ENCODE peak calls at places on chromosomes 4 and X, in six cellular contexts. G is lung, X is Panc1, L is pancreas, J is right atrium auricular region, M is left ventricle myocardium inferior. H is an unnamed sample.
A peak's percentile ranks its signal among the peaks of the same experiment; 100 is the strongest.

GRCh38 chr4:25767877-25768475 is 94.8 kb downstream of the SEL1L3 start:
- DNase-seq in G (peak; percentile 62), X (peak; percentile 54), L (no peak), J (peak; percentile 65), M (peak; percentile 36), H (no peak)

GRCh38 chrX:40120838-40121580 is 23.3 kb upstream of the BCOR start:
- DNase-seq in G (no peak), X (no peak), L (no peak), J (no peak), M (no peak), H (no peak)

GRCh38 chr4:156242390-156242789 is 288.7 kb upstream of the CTSO start:
- DNase-seq in G (no peak), X (no peak), L (no peak), J (no peak), M (no peak), H (no peak)

GRCh38 chrX:47483310-47484268 is 567 bp upstream of the ZNF41 start:
- DNase-seq in G (no peak), X (no peak), L (peak; percentile 27), J (no peak), M (peak; percentile 21), H (no peak)

GRCh38 chr4:133372699-133373098 is 223.6 kb downstream of the PCDH10 start:
- DNase-seq in G (no peak), X (no peak), L (no peak), J (no peak), M (no peak), H (no peak)

GRCh38 chrX:129686422-129686948 is 31.7 kb upstream of the APLN start:
- DNase-seq in G (no peak), X (no peak), L (no peak), J (peak; percentile 65), M (peak; percentile 46), H (no peak)

GRCh38 chr4:143336828-143337599 is at the start of gene GAB1:
- DNase-seq in G (peak; percentile 37), X (no peak), L (peak; percentile 76), J (peak; percentile 78), M (peak; percentile 81), H (no peak)

GRCh38 chrX:45849261-45849660 is 648.6 kb upstream of the DIPK2B start:
- DNase-seq in G (no peak), X (no peak), L (no peak), J (no peak), M (no peak), H (no peak)

GRCh38 chrX:18075603-18076002 is 145.1 kb downstream of the BEND2 start:
- DNase-seq in G (no peak), X (no peak), L (no peak), J (no peak), M (no peak), H (no peak)

GRCh38 chr4:7860600-7861158 is 79.0 kb downstream of the AFAP1 start:
- DNase-seq in G (no peak), X (no peak), L (no peak), J (no peak), M (no peak), H (no peak)

GRCh38 chr4:38005637-38006036 is 45.4 kb downstream of the PTTG2 start:
- DNase-seq in G (no peak), X (no peak), L (no peak), J (no peak), M (no peak), H (no peak)

GRCh38 chrX:2508648-2509335 is 8.0 kb upstream of the DHRSX start:
- DNase-seq in G (no peak), X (no peak), L (no peak), J (no peak), M (no peak), H (no peak)

GRCh38 chr4:55121246-55121645 is 4.1 kb downstream of the KDR start:
- DNase-seq in G (no peak), X (no peak), L (no peak), J (no peak), M (no peak), H (no peak)

GRCh38 chr4:92163348-92163747 is 140.4 kb upstream of the GRID2 start:
- DNase-seq in G (no peak), X (no peak), L (no peak), J (no peak), M (no peak), H (no peak)

GRCh38 chr4:139564502-139564901 is 8.5 kb upstream of the SETD7 start:
- DNase-seq in G (no peak), X (no peak), L (no peak), J (no peak), M (no peak), H (no peak)
- TF ChIP-seq CTCF in G (no peak), X (peak; percentile 38), L (no peak), J (no peak), M (peak; percentile 20), H (peak; percentile 13)

GRCh38 chr4:138329506-138330070 is 87.4 kb upstream of the SLC7A11 start:
- DNase-seq in G (no peak), X (no peak), L (no peak), J (no peak), M (no peak), H (no peak)
- H3K27ac ChIP-seq in G (no peak overlapping the region), X (no peak overlapping the region), L (no peak overlapping the region), J (no peak overlapping the region), M (no peak overlapping the region), H (no peak overlapping the region)

DNA sequence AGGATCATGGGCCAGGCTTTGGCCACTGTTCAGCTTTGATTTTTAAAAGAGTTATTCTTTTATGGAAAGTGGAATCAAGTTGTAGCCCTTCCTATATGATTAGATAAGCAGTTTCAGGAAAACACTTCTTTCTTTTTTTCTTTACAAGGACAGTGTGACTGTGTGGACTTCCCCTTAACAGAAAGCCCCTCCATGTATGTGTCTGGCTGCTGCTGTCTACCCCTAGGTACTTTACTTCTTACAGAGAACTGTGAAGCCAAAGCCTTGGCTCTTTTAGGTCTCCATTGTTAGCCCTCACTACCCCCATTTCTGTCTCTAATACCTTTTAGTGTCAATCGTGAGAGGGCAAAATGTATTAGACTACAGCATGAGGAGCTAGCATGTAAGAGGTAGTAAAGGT is 19.1 kb downstream of the VSIG1 start:
- DNase-seq in G (no peak), X (no peak), L (no peak), J (no peak), M (no peak), H (no peak)
- H3K27me3 ChIP-seq in G (peaks cover 5% of the 10 kb centered on the region), X (no peaks in the 10 kb centered on the region), L (no peaks in the 10 kb centered on the region), J (no peaks in the 10 kb centered on the region), M (no peaks in the 10 kb centered on the region), H (no peaks in the 10 kb centered on the region)

GRCh38 chr4:128810331-128810870 is 901 bp downstream of the JADE1 start:
- DNase-seq in G (no peak), X (no peak), L (peak; percentile 56), J (peak; percentile 63), M (peak; percentile 32), H (no peak)

GRCh38 chr4:128809477-128810330 is at the start of gene JADE1:
- DNase-seq in G (peak; percentile 94), X (peak; percentile 79), L (peak; percentile 91), J (peak; percentile 95), M (peak; percentile 91), H (peak; percentile 91)

GRCh38 chr4:128811571-128812359 is 2.3 kb downstream of the JADE1 start:
- DNase-seq in G (peak; percentile 90), X (no peak), L (peak; percentile 90), J (peak; percentile 94), M (peak; percentile 92), H (peak; percentile 79)

GRCh38 chr4:128812360-128812958 is 3.0 kb downstream of the JADE1 start:
- DNase-seq in G (peak; percentile 50), X (no peak), L (peak; percentile 64), J (peak; percentile 63), M (no peak), H (no peak)

DNA sequence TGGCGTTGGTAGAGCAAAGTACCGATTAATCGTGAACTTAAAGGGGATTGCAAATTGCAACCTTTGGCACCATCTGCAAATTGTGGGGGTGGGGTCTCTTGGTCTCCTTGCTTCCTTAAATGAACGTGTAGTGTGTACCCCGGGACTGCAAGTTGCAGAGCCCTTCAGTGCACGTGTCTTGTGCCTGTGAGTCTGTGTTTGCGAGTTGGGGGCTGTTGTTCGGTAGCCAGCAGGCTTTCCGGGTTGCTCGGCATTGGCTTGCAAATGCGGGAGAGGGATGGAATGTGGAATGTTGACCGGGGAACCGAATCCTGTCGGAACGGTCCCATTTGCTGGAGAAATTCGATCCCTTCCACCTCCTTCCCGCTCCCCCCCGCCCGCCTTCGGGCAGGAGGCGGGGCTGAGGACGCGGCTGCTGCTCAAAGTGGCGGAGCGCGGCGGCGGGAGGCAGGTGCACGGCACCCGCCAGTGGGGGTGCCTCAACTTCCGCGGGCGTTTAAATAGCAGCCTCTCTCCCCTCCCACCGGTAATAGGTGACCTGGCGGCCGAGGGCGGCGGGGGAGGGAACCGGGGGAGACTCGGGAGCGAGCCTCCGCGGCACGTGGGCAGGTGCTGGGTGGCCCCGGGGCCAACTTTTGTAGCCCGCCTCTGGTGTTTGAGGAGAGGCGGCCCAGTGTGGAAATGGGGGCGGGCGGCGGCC is 1.5 kb downstream of the JADE1 start:
- DNase-seq in G (peak; percentile 85), X (no peak), L (peak; percentile 94), J (peak; percentile 80), M (peak; percentile 81), H (peak; percentile 86)
- TF ChIP-seq CTCF in G (no peak), X (no peak), L (no peak), J (no peak), M (no peak), H (no peak)

GRCh38 chr4:47373729-47374128 is 89.8 kb downstream of the COMMD8 start:
- DNase-seq in G (no peak), X (no peak), L (no peak), J (no peak), M (no peak), H (no peak)
- H3K27ac ChIP-seq in G (no peak overlapping the region), X (no peak overlapping the region), L (no peak overlapping the region), J (no peak overlapping the region), M (no peak overlapping the region), H (no peak overlapping the region)

GRCh38 chrX:25017667-25018247 is 2.0 kb upstream of the ARX start:
- DNase-seq in G (no peak), X (no peak), L (no peak), J (no peak), M (no peak), H (no peak)
- H3K27me3 ChIP-seq in G (peaks cover 23% of the 10 kb centered on the region), X (peaks cover 15% of the 10 kb centered on the region), L (no peaks in the 10 kb centered on the region), J (peaks cover 62% of the 10 kb centered on the region), M (peaks cover 97% of the 10 kb centered on the region), H (peaks cover 79% of the 10 kb centered on the region)

GRCh38 chr4:171433674-171434073 is 379.5 kb upstream of the GALNTL6 start:
- DNase-seq in G (no peak), X (no peak), L (no peak), J (no peak), M (no peak), H (no peak)
- TF ChIP-seq CTCF in G (no peak), X (no peak), L (no peak), J (no peak), M (no peak), H (no peak)

GRCh38 chr4:183430317-183430986 is 14.0 kb upstream of the CDKN2AIP start:
- DNase-seq in G (peak; percentile 28), X (no peak), L (no peak), J (peak; percentile 42), M (no peak), H (peak; percentile 20)
- H3K27ac ChIP-seq in G (peak overlapping the region; percentile 84), X (peak overlapping the region; percentile 20), L (no peak overlapping the region), J (no peak overlapping the region), M (peak overlapping the region; percentile 34), H (no peak overlapping the region)

H was measured in CD4-positive, alpha-beta T cell.